ENCODE peak calls at places on chromosomes 5 and 9, in seven cellular contexts. J is mammary epithelial cell, H is fibroblast of lung, C is spleen, A is A549, R is right atrium auricular region, M is left ventricle myocardium inferior. B is an unnamed sample.

GRCh38 chr5:140038373-140038957 is 4.6 kb downstream of the NRG2 start:
- DNase-seq in J (peak; percentile 20), H (peak; percentile 18), C (no peak), A (no peak), R (no peak), M (no peak), B (no peak)

GRCh38 chr5:129629581-129629980 is 118.3 kb upstream of the MINAR2 start:
- DNase-seq in J (no peak), H (no peak), C (no peak), A (no peak), R (no peak), M (no peak), B (no peak)

GRCh38 chr9:32500768-32501167 is 25.2 kb downstream of the RIGI start:
- DNase-seq in J (peak; percentile 70), H (peak; percentile 65), C (no peak), A (peak; percentile 42), R (no peak), M (no peak), B (no peak)

GRCh38 chr5:158701406-158702177 is 398.1 kb downstream of the EBF1 start:
- DNase-seq in J (peak; percentile 59), H (peak; percentile 63), C (no peak), A (peak; percentile 35), R (no peak), M (no peak), B (no peak)

GRCh38 chr5:180142008-180142803 is 66.8 kb downstream of the RASGEF1C start:
- DNase-seq in J (no peak), H (no peak), C (no peak), A (no peak), R (peak; percentile 32), M (no peak), B (no peak)

GRCh38 chr9:13478235-13478634 is 198.7 kb upstream of the MPDZ start:
- DNase-seq in J (no peak), H (peak; percentile 88), C (no peak), A (no peak), R (no peak), M (no peak), B (no peak)

GRCh38 chr5:180603076-180603591 is 11.8 kb upstream of the SCGB3A1 start:
- DNase-seq in J (no peak), H (no peak), C (peak; percentile 69), A (no peak), R (no peak), M (no peak), B (no peak)

GRCh38 chr5:55222061-55222818 is 4.9 kb downstream of the MCIDAS start:
- DNase-seq in J (no peak), H (no peak), C (no peak), A (no peak), R (no peak), M (no peak), B (no peak)

GRCh38 chr5:165334186-165334585 is 1828.8 kb downstream of the MAT2B start:
- DNase-seq in J (peak; percentile 75), H (peak; percentile 84), C (no peak), A (no peak), R (no peak), M (no peak), B (no peak)

GRCh38 chr5:108637110-108637509 is 110.6 kb upstream of the FER start:
- DNase-seq in J (peak; percentile 81), H (peak; percentile 14), C (no peak), A (no peak), R (no peak), M (no peak), B (no peak)

GRCh38 chr5:142683116-142683515 is 2.8 kb downstream of the FGF1 start:
- DNase-seq in J (no peak), H (no peak), C (no peak), A (no peak), R (no peak), M (no peak), B (no peak)

GRCh38 chr9:34252670-34253459 is 74.0 kb downstream of the UBAP1 start:
- DNase-seq in J (no peak), H (peak; percentile 72), C (peak; percentile 84), A (peak; percentile 67), R (peak; percentile 75), M (peak; percentile 61), B (peak; percentile 47)

GRCh38 chr9:119963798-119964372 is 594.6 kb upstream of the BRINP1 start:
- DNase-seq in J (peak; percentile 74), H (peak; percentile 98), C (no peak), A (peak; percentile 68), R (no peak), M (no peak), B (peak; percentile 88)

GRCh38 chr5:79743846-79744605 is 54.4 kb downstream of the CMYA5 start:
- DNase-seq in J (no peak), H (peak; percentile 22), C (no peak), A (no peak), R (no peak), M (peak; percentile 32), B (no peak)

GRCh38 chr9:97109194-97109811 is 70.4 kb upstream of the CTSV start:
- DNase-seq in J (peak; percentile 69), H (peak; percentile 10), C (no peak), A (peak; percentile 52), R (no peak), M (no peak), B (peak; percentile 41)

GRCh38 chr9:91992636-91993035 is 42.6 kb upstream of the ROR2 start:
- DNase-seq in J (no peak), H (peak; percentile 11), C (no peak), A (peak; percentile 12), R (peak; percentile 23), M (no peak), B (no peak)

GRCh38 chr9:19186240-19186639 is 44.3 kb upstream of the DENND4C start:
- DNase-seq in J (peak; percentile 22), H (no peak), C (no peak), A (peak; percentile 34), R (no peak), M (no peak), B (no peak)

GRCh38 chr9:81489048-81489447 is 200.3 kb downstream of the TLE1 start:
- DNase-seq in J (no peak), H (peak; percentile 20), C (no peak), A (no peak), R (no peak), M (no peak), B (no peak)

GRCh38 chr9:29697011-29697410 is 2123.7 kb upstream of the C9orf72 start:
- DNase-seq in J (peak; percentile 36), H (peak; percentile 59), C (no peak), A (no peak), R (no peak), M (no peak), B (no peak)

GRCh38 chr9:134366223-134367031 is 40.2 kb downstream of the RXRA start:
- DNase-seq in J (peak; percentile 58), H (peak; percentile 76), C (peak; percentile 93), A (peak; percentile 81), R (peak; percentile 95), M (peak; percentile 92), B (no peak)

GRCh38 chr9:87498816-87499454 is 1.3 kb downstream of the DAPK1 start:
- DNase-seq in J (no peak), H (peak; percentile 23), C (no peak), A (no peak), R (no peak), M (no peak), B (no peak)

GRCh38 chr5:33806736-33807442 is 84.9 kb downstream of the ADAMTS12 start:
- DNase-seq in J (peak; percentile 87), H (peak; percentile 84), C (no peak), A (no peak), R (no peak), M (no peak), B (no peak)

GRCh38 chr5:16090270-16090669 is 89.3 kb downstream of the MARCHF11 start:
- DNase-seq in J (no peak), H (no peak), C (no peak), A (no peak), R (no peak), M (no peak), B (no peak)

GRCh38 chr9:19431361-19432171 is 22.8 kb downstream of the ACER2 start:
- DNase-seq in J (no peak), H (peak; percentile 45), C (no peak), A (no peak), R (peak; percentile 88), M (peak; percentile 78), B (no peak)

GRCh38 chr5:32165597-32165996 is 8.5 kb downstream of the GOLPH3 start:
- DNase-seq in J (no peak), H (no peak), C (no peak), A (no peak), R (no peak), M (no peak), B (no peak)

GRCh38 chr5:155082401-155082800 is 68.8 kb downstream of the KIF4B start:
- DNase-seq in J (peak; percentile 54), H (peak; percentile 89), C (no peak), A (peak; percentile 43), R (no peak), M (no peak), B (no peak)

GRCh38 chr5:93717162-93717561 is 24.2 kb downstream of the POU5F2 start:
- DNase-seq in J (peak; percentile 28), H (peak; percentile 70), C (no peak), A (peak; percentile 31), R (no peak), M (no peak), B (no peak)

GRCh38 chr5:54829686-54830085 is 155.7 kb downstream of the ESM1 start:
- DNase-seq in J (no peak), H (no peak), C (no peak), A (no peak), R (no peak), M (no peak), B (no peak)

GRCh38 chr5:81183811-81184748 is 49.0 kb upstream of the CKMT2 start:
- DNase-seq in J (no peak), H (no peak), C (no peak), A (no peak), R (no peak), M (no peak), B (no peak)

GRCh38 chr5:144102979-144103378 is 67.5 kb downstream of the YIPF5 start:
- DNase-seq in J (no peak), H (no peak), C (no peak), A (no peak), R (no peak), M (no peak), B (no peak)
- H3K4me3 ChIP-seq in J (no peak overlapping the region), H (no peak overlapping the region), C (no peak overlapping the region), A (no peak overlapping the region), R (no peak overlapping the region), M (no peak overlapping the region), B (no peak overlapping the region)

GRCh38 chr9:124394167-124394566 is 21.1 kb downstream of the PSMB7 start:
- DNase-seq in J (no peak), H (peak; percentile 30), C (no peak), A (no peak), R (no peak), M (no peak), B (no peak)
- H3K4me1 ChIP-seq in J (peaks cover 38% of the 10 kb centered on the region), H (peaks cover 38% of the 10 kb centered on the region), C (peaks cover 20% of the 10 kb centered on the region), A (peaks cover 57% of the 10 kb centered on the region), R (no peaks in the 10 kb centered on the region), M (peaks cover 49% of the 10 kb centered on the region), B (peaks cover 4% of the 10 kb centered on the region)

DNA sequence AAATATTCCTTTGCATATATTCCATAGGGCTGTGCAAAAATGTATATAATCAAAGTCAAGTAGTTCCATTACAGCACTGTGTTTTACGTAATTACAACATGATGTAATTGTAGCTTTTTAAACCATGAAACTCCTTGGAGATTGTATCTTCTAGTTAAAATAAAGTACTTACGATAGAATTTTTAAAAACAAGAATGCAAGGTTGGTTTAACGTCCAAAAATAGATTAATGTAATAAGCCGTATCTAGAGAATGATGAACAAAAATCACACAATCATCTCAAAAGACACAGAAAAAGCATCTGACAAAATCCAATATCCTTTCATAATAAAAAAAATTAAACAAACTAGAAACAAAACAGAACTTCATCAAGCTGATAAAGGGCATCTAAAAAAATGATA is 86.2 kb downstream of the DENND1A start:
- DNase-seq in J (no peak), H (no peak), C (no peak), A (no peak), R (no peak), M (no peak), B (no peak)
- H3K9me3 ChIP-seq in J (peaks cover 3% of the 10 kb centered on the region), H (no peaks in the 10 kb centered on the region), C (peaks cover 60% of the 10 kb centered on the region), A (peaks cover 39% of the 10 kb centered on the region), R (peaks cover 39% of the 10 kb centered on the region), M (peaks cover 62% of the 10 kb centered on the region), B (no peaks in the 10 kb centered on the region)

GRCh38 chr5:126675338-126675737 is 74.6 kb downstream of the PHAX start:
- DNase-seq in J (no peak), H (no peak), C (no peak), A (no peak), R (no peak), M (no peak), B (no peak)
- H3K4me3 ChIP-seq in J (no peak overlapping the region), H (no peak overlapping the region), C (no peak overlapping the region), A (no peak overlapping the region), R (no peak overlapping the region), M (no peak overlapping the region), B (no peak overlapping the region)